ENCODE peak calls at places on chromosomes 16 and 17, in five cellular contexts. E is GM23338, M is GM12878, W is K562, R is HepG2. K is an unnamed sample.
A peak's percentile ranks its signal among the peaks of the same experiment; 100 is the strongest.

GRCh38 chr16:80028581-80029380 is 428.2 kb upstream of the MAF start:
- DNase-seq in W (peak; percentile 16), M (no peak), R (no peak), E (no peak), K (no peak)

GRCh38 chr17:66383353-66383752 is 80.9 kb downstream of the PRKCA start:
- DNase-seq in M (no peak), R (no peak), W (no peak), E (no peak), K (no peak)

GRCh38 chr17:42171831-42172230 is 9.1 kb downstream of the KCNH4 start:
- DNase-seq in E (peak; percentile 60), R (no peak), M (no peak), W (no peak), K (no peak)

GRCh38 chr17:14372905-14373559 is 72.2 kb downstream of the HS3ST3B1 start:
- DNase-seq in R (peak; percentile 99), M (no peak), W (peak; percentile 58), E (peak; percentile 24), K (no peak)

GRCh38 chr16:25481636-25482035 is 210.1 kb upstream of the HS3ST4 start:
- DNase-seq in M (no peak), R (peak; percentile 8), W (no peak), E (peak; percentile 26), K (no peak)

GRCh38 chr17:17191346-17191792 is 14.8 kb downstream of the PLD6 start:
- DNase-seq in M (no peak), E (no peak), W (no peak), R (no peak), K (no peak)

GRCh38 chr16:58591083-58591482 is 38.5 kb downstream of the CNOT1 start:
- DNase-seq in E (no peak), M (no peak), W (no peak), R (no peak), K (no peak)

GRCh38 chr17:42457107-42457787 is 1.4 kb upstream of the ATP6V0A1 start:
- DNase-seq in M (peak; percentile 65), E (no peak), W (peak; percentile 26), R (no peak), K (no peak)

GRCh38 chr17:73091770-73092517 is 544 bp downstream of the SLC39A11 start:
- DNase-seq in R (peak; percentile 67), E (peak; percentile 72), M (no peak), W (peak; percentile 23), K (no peak)

GRCh38 chr17:4249452-4250029 is 14.2 kb downstream of the ANKFY1 start:
- DNase-seq in M (no peak), E (peak; percentile 81), W (peak; percentile 89), R (peak; percentile 40), K (no peak)

GRCh38 chr16:21301895-21302291 is 23.8 kb upstream of the CRYM start:
- DNase-seq in R (no peak), E (no peak), W (no peak), M (no peak), K (no peak)

GRCh38 chr16:86566601-86566965 is at the start of gene FOXC2:
- DNase-seq in R (no peak), M (no peak), E (peak; percentile 99), W (no peak), K (no peak)

GRCh38 chr17:82384730-82385429 is 13.3 kb downstream of the UTS2R start:
- DNase-seq in W (peak; percentile 23), E (peak; percentile 63), R (peak; percentile 74), M (no peak), K (no peak)

GRCh38 chr17:42279776-42280630 is 3.8 kb upstream of the STAT5B start:
- DNase-seq in W (no peak), E (no peak), M (no peak), R (no peak), K (no peak)

GRCh38 chr17:1623057-1623456 is 5.6 kb downstream of the SLC43A2 start:
- DNase-seq in W (no peak), E (no peak), R (no peak), M (no peak), K (no peak)

GRCh38 chr16:81497690-81498089 is 53.1 kb downstream of the CMIP start:
- DNase-seq in E (peak; percentile 34), R (no peak), M (no peak), W (no peak), K (no peak)

GRCh38 chr17:43695968-43696865 is 34.5 kb upstream of the MEOX1 start:
- DNase-seq in M (no peak), W (no peak), E (no peak), R (no peak), K (no peak)

GRCh38 chr17:38469875-38470274 is 41.6 kb downstream of the ARHGAP23 start:
- DNase-seq in R (no peak), W (peak; percentile 63), E (peak; percentile 54), M (no peak), K (no peak)

GRCh38 chr17:65345261-65346060 is 208.3 kb downstream of the RGS9 start:
- DNase-seq in E (no peak), W (no peak), M (no peak), R (no peak), K (no peak)

GRCh38 chr17:43118679-43119615 is 6.2 kb downstream of the BRCA1 start:
- DNase-seq in M (no peak), W (no peak), E (no peak), R (peak; percentile 65), K (no peak)

GRCh38 chr17:49210158-49211029 is at the start of the genes ABI3 and GNGT2:
- DNase-seq in E (peak; percentile 59), R (no peak), W (no peak), M (peak; percentile 92), K (no peak)

GRCh38 chr16:10090816-10091215 is 91.4 kb downstream of the GRIN2A start:
- DNase-seq in E (no peak), W (no peak), R (no peak), M (no peak), K (no peak)

GRCh38 chr17:64291268-64291851 is 28.3 kb upstream of the TEX2 start:
- DNase-seq in M (no peak), R (peak; percentile 63), E (peak; percentile 69), W (peak; percentile 60), K (no peak)

GRCh38 chr17:39607851-39608130 is at the start of gene NEUROD2:
- DNase-seq in E (no peak), W (no peak), R (no peak), M (no peak), K (no peak)

GRCh38 chr16:84286568-84287220 is 8.0 kb upstream of the WFDC1 start:
- DNase-seq in E (no peak), W (no peak), R (no peak), M (no peak), K (no peak)

GRCh38 chr16:27982184-27982583 is 81.3 kb downstream of the GSG1L start:
- DNase-seq in E (no peak), M (no peak), W (no peak), R (no peak), K (no peak)

GRCh38 chr17:4059656-4060055 is 83.2 kb downstream of the ZZEF1 start:
- DNase-seq in R (no peak), M (no peak), E (no peak), W (no peak), K (no peak)

GRCh38 chr17:73705594-73705993 is 61.3 kb upstream of the SDK2 start:
- DNase-seq in M (no peak), R (no peak), E (no peak), W (no peak), K (no peak)

GRCh38 chr17:78995022-78995760 is 14.4 kb downstream of the CANT1 start:
- DNase-seq in W (no peak), E (no peak), R (no peak), M (no peak), K (no peak)

GRCh38 chr16:1790261-1790610 is 3.3 kb downstream of the IGFALS start:
- DNase-seq in R (no peak), M (no peak), W (no peak), E (no peak), K (no peak)

GRCh38 chr16:913817-914440 is 56.9 kb downstream of the LMF1 start:
- DNase-seq in W (no peak), E (no peak), M (no peak), R (no peak), K (no peak)

GRCh38 chr16:57873218-57873617 is 70.9 kb upstream of the KIFC3 start:
- DNase-seq in W (no peak), R (no peak), M (no peak), E (peak; percentile 95), K (peak; percentile 64)

GRCh38 chr16:84340305-84341040 is 27.9 kb upstream of the ATP2C2 start:
- DNase-seq in M (no peak), W (no peak), E (no peak), R (no peak), K (no peak)

GRCh38 chr16:89798832-89799370 is 17.5 kb downstream of the FANCA start:
- DNase-seq in R (no peak), W (no peak), E (no peak), M (no peak), K (no peak)

GRCh38 chr16:29742683-29743275 is 3.0 kb downstream of the C16orf54 start:
- DNase-seq in W (no peak), R (no peak), M (no peak), E (no peak), K (no peak)

GRCh38 chr17:6546069-6546718 is 10.2 kb downstream of the PITPNM3 start:
- DNase-seq in E (no peak), R (no peak), M (peak; percentile 8), W (no peak), K (no peak)

GRCh38 chr17:82281502-82282238 is 8.2 kb upstream of the CSNK1D start:
- DNase-seq in W (no peak), R (no peak), M (peak; percentile 30), E (no peak), K (no peak)

GRCh38 chr16:15034266-15035162 is 21.4 kb downstream of the NTAN1 start:
- DNase-seq in M (no peak), E (no peak), W (no peak), R (no peak), K (no peak)
- TF ChIP-seq CREB1 in M (no peak), E (no peak), W (no peak), R (no peak), K (no peak)

DNA sequence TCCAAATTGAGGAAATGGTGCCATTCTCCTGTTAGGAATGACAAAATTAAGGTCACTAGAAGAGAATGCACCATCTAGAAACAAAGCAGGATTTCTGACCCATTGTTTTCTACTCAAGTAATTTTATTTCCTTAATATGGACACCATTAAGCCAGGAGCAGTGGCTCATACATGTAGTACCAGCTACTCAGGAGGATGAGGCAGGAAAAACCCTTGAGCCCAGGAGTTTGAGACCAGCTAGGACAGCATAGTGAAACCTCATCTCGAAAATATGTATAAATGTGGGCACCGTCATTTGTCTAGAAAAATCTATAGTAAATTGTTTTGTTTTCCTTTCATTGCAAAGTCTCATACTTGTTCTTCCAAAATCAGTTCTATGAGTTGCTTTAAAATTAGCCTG is 9.1 kb upstream of the AP1G1 start:
- DNase-seq in W (no peak), E (no peak), M (no peak), R (no peak), K (no peak)
- H3K27ac ChIP-seq in W (no peak overlapping the region), E (no peak overlapping the region), M (peak overlapping the region; percentile 96), R (no peak overlapping the region), K (no peak overlapping the region)

DNA sequence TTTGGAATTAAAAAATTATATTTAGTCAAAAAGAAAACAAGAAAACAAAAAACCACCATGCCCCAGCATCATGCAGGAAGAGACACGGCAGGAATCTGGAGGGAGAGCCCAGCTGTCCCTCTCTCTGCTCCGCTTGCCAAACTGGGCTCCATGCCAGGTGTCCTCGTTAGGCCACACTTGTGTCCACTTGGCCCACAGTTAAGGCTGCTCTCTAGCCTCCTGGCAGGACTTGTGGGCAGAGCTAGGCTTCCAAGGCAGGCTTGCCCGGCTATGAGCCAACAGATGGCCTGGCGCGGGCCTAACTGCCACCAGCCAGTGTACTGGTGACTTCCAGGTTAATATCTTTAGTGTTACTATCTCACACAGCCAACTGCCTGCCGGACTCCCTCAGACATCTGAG is 10.6 kb downstream of the ATP6V0D1 start:
- DNase-seq in W (no peak), E (no peak), M (no peak), R (no peak), K (no peak)
- TF ChIP-seq CREB1 in W (no peak), E (no peak), M (no peak), R (no peak), K (no peak)

GRCh38 chr17:31565652-31566051 is 174.2 kb downstream of the RAB11FIP4 start:
- DNase-seq in W (no peak), E (no peak), M (no peak), R (no peak), K (no peak)
- H3K27ac ChIP-seq in W (no peak overlapping the region), E (peak overlapping the region; percentile 50), M (no peak overlapping the region), R (no peak overlapping the region), K (no peak overlapping the region)

K was measured in H1.